ENCODE peak calls at places on chromosomes 16 and 17, in four cellular contexts. One of them, this sample, is unnamed.

GRCh38 chr17:37384560-37385160 is 8.9 kb downstream of the C17orf78 start:
- DNase-seq in HepG2: no peak
- DNase-seq in HCT116: no peak
- DNase-seq in H1: no peak
- DNase-seq in this sample: no peak

GRCh38 chr17:17298108-17298507 is 5.1 kb upstream of the NT5M start:
- DNase-seq in H1: no peak
- DNase-seq in HepG2: no peak
- DNase-seq in HCT116: no peak
- DNase-seq in this sample: no peak

GRCh38 chr16:69481901-69482341 is 57.5 kb downstream of the CYB5B start:
- DNase-seq in H1: no peak
- DNase-seq in HepG2: no peak
- DNase-seq in HCT116: no peak
- DNase-seq in this sample: peak

GRCh38 chr17:80259642-80260535 is 763 bp upstream of the RNF213 start:
- DNase-seq in H1: no peak
- DNase-seq in HepG2: peak
- DNase-seq in HCT116: no peak
- DNase-seq in this sample: peak

GRCh38 chr17:9195961-9196668 is 174.8 kb downstream of the NTN1 start:
- DNase-seq in HepG2: no peak
- DNase-seq in H1: no peak
- DNase-seq in HCT116: no peak
- DNase-seq in this sample: no peak

GRCh38 chr16:78628526-78628925 is 529.1 kb downstream of the WWOX start:
- DNase-seq in HCT116: no peak
- DNase-seq in HepG2: no peak
- DNase-seq in H1: no peak
- DNase-seq in this sample: no peak

GRCh38 chr17:48506246-48506645 is 24.6 kb downstream of the HOXB1 start:
- DNase-seq in HepG2: no peak
- DNase-seq in HCT116: no peak
- DNase-seq in H1: no peak
- DNase-seq in this sample: no peak

GRCh38 chr16:10561001-10561400 is 19.4 kb downstream of the EMP2 start:
- DNase-seq in H1: no peak
- DNase-seq in HCT116: no peak
- DNase-seq in HepG2: no peak
- DNase-seq in this sample: no peak

GRCh38 chr16:67514382-67514828 is 14.2 kb upstream of the RIPOR1 start:
- DNase-seq in HCT116: peak
- DNase-seq in HepG2: peak
- DNase-seq in H1: no peak
- DNase-seq in this sample: peak

GRCh38 chr16:22163806-22164205 is 1.5 kb downstream of the SDR42E2 start:
- DNase-seq in HepG2: peak
- DNase-seq in H1: no peak
- DNase-seq in HCT116: no peak
- DNase-seq in this sample: no peak

GRCh38 chr17:42980766-42981397 is 517 bp downstream of the RUNDC1 start:
- DNase-seq in H1: no peak
- DNase-seq in HepG2: peak
- DNase-seq in HCT116: peak
- DNase-seq in this sample: peak

GRCh38 chr16:81600275-81600674 is 155.7 kb downstream of the CMIP start:
- DNase-seq in HCT116: no peak
- DNase-seq in HepG2: peak
- DNase-seq in H1: no peak
- DNase-seq in this sample: no peak

GRCh38 chr16:1089822-1090619 is 6.0 kb downstream of the C1QTNF8 start:
- DNase-seq in H1: no peak
- DNase-seq in HepG2: peak
- DNase-seq in HCT116: no peak
- DNase-seq in this sample: peak

GRCh38 chr17:35968520-35969054 is 12.7 kb downstream of the CCL16 start:
- DNase-seq in H1: no peak
- DNase-seq in HCT116: no peak
- DNase-seq in HepG2: no peak
- DNase-seq in this sample: no peak

GRCh38 chr16:6694636-6695035 is 638.0 kb upstream of the RBFOX1 start:
- DNase-seq in H1: no peak
- DNase-seq in HCT116: no peak
- DNase-seq in HepG2: no peak
- DNase-seq in this sample: no peak

GRCh38 chr17:42399121-42399520 is 10.9 kb upstream of the STAT3 start:
- DNase-seq in HCT116: no peak
- DNase-seq in HepG2: no peak
- DNase-seq in H1: no peak
- DNase-seq in this sample: no peak

GRCh38 chr16:66469291-66469931 is 42.3 kb downstream of the BEAN1 start:
- DNase-seq in H1: no peak
- DNase-seq in HCT116: no peak
- DNase-seq in HepG2: no peak
- DNase-seq in this sample: no peak

GRCh38 chr17:76138896-76139248 is 2.2 kb downstream of the FOXJ1 start:
- DNase-seq in HCT116: no peak
- DNase-seq in HepG2: no peak
- DNase-seq in H1: no peak
- DNase-seq in this sample: no peak

GRCh38 chr17:7355053-7355452 is at the start of gene TMEM95:
- DNase-seq in H1: no peak
- DNase-seq in HCT116: no peak
- DNase-seq in HepG2: no peak
- DNase-seq in this sample: no peak

GRCh38 chr17:76467809-76468633 is 618 bp downstream of the AANAT start:
- DNase-seq in HepG2: no peak
- DNase-seq in HCT116: no peak
- DNase-seq in H1: no peak
- DNase-seq in this sample: no peak

GRCh38 chr16:53457670-53458069 is 23.4 kb downstream of the RBL2 start:
- DNase-seq in HepG2: no peak
- DNase-seq in H1: no peak
- DNase-seq in HCT116: no peak
- DNase-seq in this sample: no peak

GRCh38 chr16:53458623-53459022 is 24.4 kb downstream of the RBL2 start:
- DNase-seq in HCT116: no peak
- DNase-seq in HepG2: no peak
- DNase-seq in H1: no peak
- DNase-seq in this sample: peak

GRCh38 chr16:53456625-53457024 is 22.4 kb downstream of the RBL2 start:
- DNase-seq in HCT116: no peak
- DNase-seq in H1: no peak
- DNase-seq in HepG2: no peak
- DNase-seq in this sample: no peak
- TF ChIP-seq FOSL1 in HCT116: no peak
- TF ChIP-seq FOSL1 in H1: no peak
- TF ChIP-seq FOSL1 in HepG2: no peak
- TF ChIP-seq FOSL1 in this sample: no peak

GRCh38 chr17:38747385-38748328 is 479 bp downstream of the PCGF2 start:
- DNase-seq in HCT116: no peak
- DNase-seq in H1: no peak
- DNase-seq in HepG2: no peak
- DNase-seq in this sample: peak
- TF ChIP-seq FOSL1 in HCT116: no peak
- TF ChIP-seq FOSL1 in H1: no peak
- TF ChIP-seq FOSL1 in HepG2: no peak
- TF ChIP-seq FOSL1 in this sample: no peak

DNA sequence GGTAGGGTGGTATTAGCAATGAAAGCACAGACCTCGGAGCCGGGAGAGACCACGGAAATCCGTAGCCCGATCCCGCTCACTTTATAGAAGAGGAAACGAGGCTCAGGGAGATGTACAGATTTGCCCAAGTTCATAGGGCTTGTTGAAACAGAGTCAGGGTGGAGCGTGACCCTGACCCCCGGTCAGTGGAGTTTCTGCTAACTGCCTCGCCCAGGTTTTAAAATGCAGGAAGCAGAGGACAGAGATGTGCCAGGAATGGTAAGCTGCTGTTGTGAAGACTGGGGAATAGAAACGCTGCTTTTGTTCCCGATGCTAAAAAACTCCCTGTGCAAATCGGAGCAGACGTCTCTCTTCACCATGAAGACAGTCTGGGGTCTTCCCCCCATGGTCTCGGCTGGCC is 403.0 kb downstream of the SEC14L1 start:
- DNase-seq in H1: no peak
- DNase-seq in HepG2: no peak
- DNase-seq in HCT116: no peak
- DNase-seq in this sample: no peak
- TF ChIP-seq FOSL1 in H1: no peak
- TF ChIP-seq FOSL1 in HepG2: no peak
- TF ChIP-seq FOSL1 in HCT116: no peak
- TF ChIP-seq FOSL1 in this sample: no peak

GRCh38 chr17:64133546-64134215 is 3.7 kb upstream of the ERN1 start:
- DNase-seq in HepG2: peak
- DNase-seq in H1: no peak
- DNase-seq in HCT116: peak
- DNase-seq in this sample: peak
- TF ChIP-seq FOSL1 in HepG2: no peak
- TF ChIP-seq FOSL1 in H1: no peak
- TF ChIP-seq FOSL1 in HCT116: no peak
- TF ChIP-seq FOSL1 in this sample: no peak

GRCh38 chr16:57724541-57724940 is 11.0 kb upstream of the KATNB1 start:
- DNase-seq in HepG2: no peak
- DNase-seq in HCT116: no peak
- DNase-seq in H1: no peak
- DNase-seq in this sample: no peak
- TF ChIP-seq FOSL1 in HepG2: no peak
- TF ChIP-seq FOSL1 in HCT116: no peak
- TF ChIP-seq FOSL1 in H1: no peak
- TF ChIP-seq FOSL1 in this sample: no peak

This sample was measured in K562.